ENCODE peak calls at places on chromosomes 16 and 17, in ten cellular contexts. Q is NCI-H510A, E is skeletal muscle cell, K is naive B cell, L is NCI-H1105 treated with DMSO at 0.1 percent for 48 hours, A is HAP-1, S is ascending aorta, T is mesendoderm, V is RWPE1, Y is C1 segment of cervical spinal cord. U is an unnamed sample.

GRCh38 chr17:50095626-50096037 is 481 bp downstream of the PDK2 start:
- DNase-seq in Q (no peak), E (no peak), K (no peak), L (no peak), A (peak), S (no peak), T (no peak), V (peak), Y (no peak), U (peak)

GRCh38 chr17:51153210-51154072 is at the start of gene NME1:
- DNase-seq in Q (peak), E (peak), K (peak), L (peak), A (peak), S (peak), T (peak), V (peak), Y (peak), U (peak)

GRCh38 chr16:78375055-78375679 is 275.7 kb downstream of the WWOX start:
- DNase-seq in Q (no peak), E (no peak), K (no peak), L (no peak), A (no peak), S (no peak), T (no peak), V (no peak), Y (no peak), U (no peak)

GRCh38 chr17:2179615-2180295 is 123.8 kb downstream of the SMG6 start:
- DNase-seq in Q (no peak), E (peak), K (no peak), L (peak), A (no peak), S (no peak), T (no peak), V (no peak), Y (peak), U (peak)

GRCh38 chr16:88629835-88630234 is 8.5 kb upstream of the IL17C start:
- DNase-seq in Q (no peak), E (no peak), K (no peak), L (no peak), A (no peak), S (no peak), T (no peak), V (no peak), Y (no peak), U (no peak)

GRCh38 chr16:66030036-66030435 is 336.5 kb upstream of the CDH5 start:
- DNase-seq in Q (no peak), E (peak), K (no peak), L (no peak), A (no peak), S (no peak), T (no peak), V (no peak), Y (no peak), U (no peak)

GRCh38 chr16:87860553-87861299 is 8.6 kb downstream of the SLC7A5 start:
- DNase-seq in Q (no peak), E (peak), K (no peak), L (no peak), A (no peak), S (no peak), T (no peak), V (no peak), Y (no peak), U (peak)

GRCh38 chr16:50261707-50262235 is 4.6 kb upstream of the ADCY7 start:
- DNase-seq in Q (no peak), E (no peak), K (no peak), L (no peak), A (no peak), S (no peak), T (no peak), V (no peak), Y (no peak), U (no peak)

GRCh38 chr16:74455213-74455612 is 33.9 kb upstream of the CLEC18B start:
- DNase-seq in Q (no peak), E (peak), K (no peak), L (no peak), A (no peak), S (no peak), T (no peak), V (peak), Y (no peak), U (no peak)

GRCh38 chr16:18800674-18801196 is 614 bp downstream of the ARL6IP1 start:
- DNase-seq in Q (no peak), E (no peak), K (no peak), L (no peak), A (peak), S (no peak), T (peak), V (peak), Y (no peak), U (peak)

GRCh38 chr17:3995067-3995466 is 30.8 kb upstream of the ATP2A3 start:
- DNase-seq in Q (no peak), E (no peak), K (no peak), L (no peak), A (no peak), S (no peak), T (no peak), V (no peak), Y (no peak), U (no peak)

GRCh38 chr16:70018254-70018653 is 67.1 kb downstream of the CLEC18A start:
- DNase-seq in Q (no peak), E (no peak), K (peak), L (peak), A (peak), S (no peak), T (peak), V (no peak), Y (no peak), U (peak)

GRCh38 chr17:22516861-22517636 is 824.7 kb downstream of the KCNJ18 start:
- DNase-seq in Q (no peak), E (no peak), K (no peak), L (no peak), A (no peak), S (no peak), T (no peak), V (no peak), Y (no peak), U (no peak)

GRCh38 chr17:50363217-50364060 is 9.5 kb downstream of the MRPL27 start:
- DNase-seq in Q (no peak), E (no peak), K (no peak), L (no peak), A (peak), S (no peak), T (peak), V (no peak), Y (peak), U (peak)

GRCh38 chr16:6602401-6602800 is 730.2 kb upstream of the RBFOX1 start:
- DNase-seq in Q (no peak), E (no peak), K (no peak), L (no peak), A (no peak), S (no peak), T (no peak), V (no peak), Y (peak), U (no peak)

GRCh38 chr16:72877374-72878028 is 170.4 kb downstream of the ZFHX3 start:
- DNase-seq in Q (no peak), E (peak), K (no peak), L (no peak), A (peak), S (no peak), T (peak), V (peak), Y (no peak), U (no peak)

GRCh38 chr16:58462997-58463891 is 36.7 kb upstream of the NDRG4 start:
- DNase-seq in Q (peak), E (no peak), K (peak), L (peak), A (peak), S (no peak), T (no peak), V (no peak), Y (no peak), U (peak)

GRCh38 chr17:40564883-40565744 is at the start of gene CCR7:
- DNase-seq in Q (no peak), E (no peak), K (peak), L (no peak), A (no peak), S (no peak), T (peak), V (no peak), Y (no peak), U (no peak)

GRCh38 chr16:22948058-22948602 is 134.2 kb downstream of the HS3ST2 start:
- DNase-seq in Q (no peak), E (no peak), K (no peak), L (no peak), A (no peak), S (no peak), T (peak), V (no peak), Y (no peak), U (peak)

GRCh38 chr17:27475070-27475673 is 18.9 kb downstream of the KSR1 start:
- DNase-seq in Q (no peak), E (no peak), K (no peak), L (no peak), A (no peak), S (no peak), T (no peak), V (no peak), Y (no peak), U (no peak)

GRCh38 chr16:593406-593805 is 3.5 kb downstream of the RAB40C start:
- DNase-seq in Q (peak), E (no peak), K (no peak), L (peak), A (no peak), S (no peak), T (no peak), V (peak), Y (no peak), U (no peak)

GRCh38 chr17:3602499-3602898 is 6.7 kb downstream of the TRPV1 start:
- DNase-seq in Q (no peak), E (no peak), K (peak), L (no peak), A (peak), S (no peak), T (peak), V (no peak), Y (no peak), U (peak)

GRCh38 chr17:81094744-81095607 is 60.0 kb downstream of the BAIAP2 start:
- DNase-seq in Q (peak), E (peak), K (no peak), L (peak), A (peak), S (peak), T (peak), V (peak), Y (peak), U (peak)

GRCh38 chr16:88856122-88856827 is 472 bp downstream of the GALNS start:
- DNase-seq in Q (no peak), E (no peak), K (peak), L (no peak), A (peak), S (no peak), T (peak), V (peak), Y (no peak), U (peak)

GRCh38 chr17:75889454-75889853 is 7.3 kb downstream of the TRIM65 start:
- DNase-seq in Q (no peak), E (no peak), K (no peak), L (no peak), A (no peak), S (no peak), T (no peak), V (no peak), Y (no peak), U (no peak)

GRCh38 chr17:30415491-30415890 is 36.8 kb downstream of the CPD start:
- DNase-seq in Q (no peak), E (no peak), K (no peak), L (no peak), A (no peak), S (no peak), T (no peak), V (no peak), Y (no peak), U (no peak)

GRCh38 chr17:74922172-74922571 is 883 bp downstream of the USH1G start:
- DNase-seq in Q (no peak), E (no peak), K (no peak), L (no peak), A (no peak), S (no peak), T (no peak), V (no peak), Y (no peak), U (peak)

GRCh38 chr17:14019186-14019956 is 49.9 kb upstream of the COX10 start:
- DNase-seq in Q (no peak), E (peak), K (no peak), L (no peak), A (no peak), S (no peak), T (no peak), V (peak), Y (no peak), U (no peak)

GRCh38 chr17:9937164-9937835 is 32.2 kb upstream of the RCVRN start:
- DNase-seq in Q (no peak), E (no peak), K (no peak), L (no peak), A (no peak), S (no peak), T (no peak), V (no peak), Y (peak), U (no peak)

GRCh38 chr17:81228420-81228819 is 5.7 kb upstream of the CEP131 start:
- DNase-seq in Q (no peak), E (no peak), K (peak), L (no peak), A (no peak), S (no peak), T (no peak), V (no peak), Y (no peak), U (no peak)

GRCh38 chr17:46262271-46262670 is 32.7 kb upstream of the LRRC37A start:
- DNase-seq in Q (no peak), E (no peak), K (no peak), L (no peak), A (no peak), S (no peak), T (no peak), V (no peak), Y (no peak), U (no peak)

GRCh38 chr17:55295411-55296170 is 30.8 kb downstream of the HLF start:
- DNase-seq in Q (no peak), E (no peak), K (peak), L (peak), A (peak), S (no peak), T (peak), V (peak), Y (no peak), U (peak)

GRCh38 chr16:3023415-3023668 is 400 bp downstream of the HCFC1R1 start:
- DNase-seq in Q (no peak), E (peak), K (no peak), L (no peak), A (no peak), S (no peak), T (peak), V (peak), Y (peak), U (no peak)

GRCh38 chr16:86681440-86681838 is 103.1 kb downstream of the FOXL1 start:
- DNase-seq in Q (no peak), E (no peak), K (no peak), L (no peak), A (no peak), S (peak), T (no peak), V (no peak), Y (no peak), U (no peak)

GRCh38 chr17:58172369-58173071 is 5.7 kb downstream of the OR4D2 start:
- DNase-seq in Q (peak), E (no peak), K (no peak), L (peak), A (peak), S (no peak), T (peak), V (peak), Y (no peak), U (peak)

U was measured in left kidney.